ENCODE peak calls at places on chromosomes 2 and 18, in seven cellular contexts. Q is PC-3; A is CD8-positive, alpha-beta T cell; T is WERI-Rb-1; P is pancreas; R is sigmoid colon; G is lung. V is an unnamed sample. For H3K9me3, the result is how much of the 10 kb centered on the place peaks cover.

GRCh38 chr2:67996772-67997527 is 65.9 kb downstream of the C1D start:
- DNase-seq in T (no peak), G (no peak), Q (peak), R (no peak), A (no peak), P (no peak), V (no peak)

GRCh38 chr2:216866515-216867095 is 6.7 kb upstream of the TNP1 start:
- DNase-seq in R (no peak), T (no peak), P (no peak), G (no peak), Q (no peak), A (no peak), V (no peak)

GRCh38 chr2:74708883-74709282 is 54.8 kb downstream of the SEMA4F start:
- DNase-seq in T (no peak), R (no peak), P (no peak), A (no peak), Q (peak), G (peak), V (no peak)

GRCh38 chr2:11996618-11997017 is 250.2 kb downstream of the LPIN1 start:
- DNase-seq in R (no peak), A (no peak), T (no peak), P (no peak), Q (peak), G (no peak), V (no peak)

GRCh38 chr2:46814160-46814559 is 101.4 kb downstream of the MCFD2 start:
- DNase-seq in T (no peak), Q (no peak), G (peak), R (peak), A (peak), P (peak), V (peak)

GRCh38 chr2:104844813-104845551 is 8.9 kb upstream of the POU3F3 start:
- DNase-seq in P (no peak), R (no peak), T (no peak), Q (no peak), A (no peak), G (no peak), V (no peak)

GRCh38 chr2:101899871-101900270 is 91.9 kb upstream of the IL1R2 start:
- DNase-seq in R (no peak), Q (peak), P (no peak), G (no peak), A (no peak), T (no peak), V (no peak)

GRCh38 chr2:39411186-39411944 is 25.7 kb downstream of the MAP4K3 start:
- DNase-seq in T (no peak), A (no peak), P (no peak), G (no peak), Q (peak), R (no peak), V (no peak)

GRCh38 chr2:48600917-48601316 is 16.7 kb upstream of the GTF2A1L start:
- DNase-seq in R (no peak), Q (peak), T (no peak), P (no peak), G (no peak), A (no peak), V (no peak)

GRCh38 chr2:232637832-232638231 is 4.4 kb downstream of the EFHD1 start:
- DNase-seq in A (no peak), Q (no peak), R (no peak), T (no peak), P (no peak), G (no peak), V (no peak)

GRCh38 chr18:9233771-9234440 is 97.3 kb downstream of the ANKRD12 start:
- DNase-seq in R (no peak), T (no peak), P (no peak), G (no peak), Q (no peak), A (no peak), V (no peak)

GRCh38 chr2:230680463-230681195 is 32.0 kb upstream of the CAB39 start:
- DNase-seq in G (no peak), R (no peak), A (no peak), P (no peak), T (no peak), Q (peak), V (no peak)

GRCh38 chr2:234858134-234858533 is 93.7 kb upstream of the SH3BP4 start:
- DNase-seq in T (no peak), A (no peak), P (no peak), G (no peak), Q (no peak), R (no peak), V (no peak)

GRCh38 chr18:6994053-6994452 is 123.5 kb downstream of the LAMA1 start:
- DNase-seq in P (no peak), G (no peak), R (no peak), Q (no peak), T (peak), A (no peak), V (no peak)

GRCh38 chr2:225600444-225600843 is 200.9 kb downstream of the NYAP2 start:
- DNase-seq in A (no peak), P (no peak), T (no peak), R (no peak), G (no peak), Q (no peak), V (no peak)

GRCh38 chr2:60484080-60484737 is 69.2 kb downstream of the BCL11A start:
- DNase-seq in A (no peak), Q (no peak), R (no peak), T (no peak), G (no peak), P (no peak), V (peak)

GRCh38 chr18:46623541-46623940 is 33.5 kb downstream of the LOXHD1 start:
- DNase-seq in R (no peak), P (no peak), A (peak), T (no peak), G (peak), Q (no peak), V (no peak)

GRCh38 chr2:172454404-172455120 is 27.2 kb downstream of the ITGA6 start:
- DNase-seq in Q (no peak), P (no peak), T (no peak), A (no peak), G (no peak), R (no peak), V (no peak)

GRCh38 chr18:55320399-55321255 is 267.4 kb downstream of the TCF4 start:
- DNase-seq in G (no peak), R (no peak), P (no peak), Q (no peak), T (no peak), A (no peak), V (no peak)

GRCh38 chr2:130372833-130373807 is 17.3 kb downstream of the PTPN18 start:
- DNase-seq in G (no peak), T (peak), Q (no peak), P (no peak), R (peak), A (no peak), V (no peak)

GRCh38 chr2:234951386-234952269 is at the start of gene SH3BP4:
- DNase-seq in R (peak), G (peak), Q (peak), P (peak), A (no peak), T (peak), V (peak)

GRCh38 chr2:148687543-148687942 is 43.0 kb downstream of the EPC2 start:
- DNase-seq in Q (no peak), A (no peak), T (no peak), P (no peak), G (no peak), R (no peak), V (no peak)

GRCh38 chr2:203612246-203612645 is 77.1 kb upstream of the RAPH1 start:
- DNase-seq in P (no peak), G (no peak), Q (no peak), A (no peak), R (no peak), T (no peak), V (no peak)

GRCh38 chr2:240387669-240388358 is 47.6 kb upstream of the GPC1 start:
- DNase-seq in Q (peak), G (peak), A (no peak), P (peak), R (peak), T (no peak), V (peak)

GRCh38 chr2:167215595-167215994 is 327.3 kb downstream of the XIRP2 start:
- DNase-seq in P (peak), G (no peak), R (no peak), T (no peak), A (no peak), Q (no peak), V (no peak)

GRCh38 chr2:31227711-31228125 is 6.2 kb upstream of the EHD3 start:
- DNase-seq in A (peak), Q (peak), G (no peak), P (no peak), R (no peak), T (no peak), V (no peak)

GRCh38 chr2:25482341-25482740 is 140.6 kb upstream of the DNMT3A start:
- DNase-seq in T (no peak), A (no peak), P (no peak), Q (no peak), R (no peak), G (no peak), V (no peak)

GRCh38 chr18:70322928-70323327 is 34.1 kb downstream of the SOCS6 start:
- DNase-seq in R (no peak), T (no peak), Q (peak), A (no peak), G (no peak), P (no peak), V (no peak)

GRCh38 chr2:1754461-1755170 is 10.3 kb upstream of the PXDN start:
- DNase-seq in T (no peak), Q (no peak), A (peak), P (no peak), G (no peak), R (no peak), V (no peak)

GRCh38 chr2:205967391-205968075 is 118.4 kb downstream of the INO80D start:
- DNase-seq in P (no peak), R (no peak), Q (no peak), A (no peak), G (no peak), T (no peak), V (no peak)

GRCh38 chr2:66269166-66269565 is 165.8 kb upstream of the MEIS1 start:
- DNase-seq in T (no peak), R (no peak), P (no peak), Q (no peak), A (no peak), G (no peak), V (no peak)

GRCh38 chr2:86510436-86510933 is 52.8 kb downstream of the CHMP3 start:
- DNase-seq in P (no peak), T (no peak), G (no peak), R (no peak), Q (no peak), A (no peak), V (no peak)

GRCh38 chr2:118527571-118527970 is 319.9 kb downstream of the EN1 start:
- DNase-seq in T (no peak), Q (peak), A (no peak), G (no peak), P (no peak), R (no peak), V (no peak)

GRCh38 chr2:213162515-213163118 is 11.2 kb upstream of the IKZF2 start:
- DNase-seq in Q (no peak), G (no peak), P (no peak), R (no peak), A (no peak), T (no peak), V (no peak)

GRCh38 chr2:215760526-215760925 is 252.8 kb downstream of the MREG start:
- DNase-seq in A (no peak), Q (peak), T (no peak), P (no peak), R (no peak), G (no peak), V (no peak)

GRCh38 chr2:21438949-21439348 is 315.2 kb downstream of the TDRD15 start:
- DNase-seq in Q (peak), P (no peak), G (no peak), A (no peak), R (no peak), T (no peak), V (no peak)

GRCh38 chr2:69164379-69164778 is 151.4 kb downstream of the ANTXR1 start:
- DNase-seq in R (no peak), G (no peak), A (no peak), P (no peak), Q (no peak), T (peak), V (no peak)

GRCh38 chr2:217204358-217204757 is 344.5 kb upstream of the TNP1 start:
- DNase-seq in R (no peak), A (no peak), G (no peak), T (no peak), Q (peak), P (no peak), V (no peak)

GRCh38 chr18:58618822-58619553 is 9.9 kb downstream of the ALPK2 start:
- DNase-seq in Q (no peak), P (no peak), T (peak), A (no peak), G (no peak), R (no peak), V (no peak)
- TF ChIP-seq CTCF in Q (no peak), P (no peak), T (no peak), A (no peak), G (no peak), R (no peak), V (no peak)

GRCh38 chr2:44931177-44931795 is 10.2 kb upstream of the SIX3 start:
- DNase-seq in Q (no peak), T (no peak), A (no peak), P (no peak), R (no peak), G (no peak), V (no peak)
- H3K9me3 ChIP-seq in Q (under half), T (under half), A (under half), P (under half), R (under half), G (under half), V (under half)

GRCh38 chr2:159758686-159759085 is 39.3 kb downstream of the CD302 start:
- DNase-seq in R (no peak), Q (no peak), A (no peak), P (no peak), T (no peak), G (no peak), V (no peak)

GRCh38 chr2:159753797-159754196 is 41.5 kb downstream of the MARCHF7 start:
- DNase-seq in R (no peak), Q (no peak), P (no peak), A (no peak), T (no peak), G (no peak), V (no peak)

GRCh38 chr2:159758239-159758638 is 39.8 kb downstream of the CD302 start:
- DNase-seq in P (no peak), Q (no peak), A (no peak), T (no peak), G (no peak), R (no peak), V (no peak)

GRCh38 chr2:159755014-159755413 is 42.7 kb downstream of the MARCHF7 start:
- DNase-seq in T (no peak), P (no peak), A (no peak), G (no peak), R (no peak), Q (no peak), V (no peak)

GRCh38 chr2:159755788-159756187 is 42.2 kb downstream of the CD302 start:
- DNase-seq in Q (peak), R (no peak), A (no peak), P (no peak), G (no peak), T (no peak), V (no peak)
- TF ChIP-seq CTCF in Q (peak), R (no peak), A (no peak), P (no peak), G (no peak), T (peak), V (no peak)

GRCh38 chr18:73110307-73110706 is 242.5 kb upstream of the NETO1 start:
- DNase-seq in T (no peak), P (no peak), G (no peak), R (no peak), Q (no peak), A (no peak), V (no peak)
- H3K9me3 ChIP-seq in T (under half), P (under half), G (under half), R (under half), Q (under half), A (under half), V (under half)

GRCh38 chr18:29191263-29191662 is 1014.3 kb upstream of the CDH2 start:
- DNase-seq in A (no peak), G (no peak), Q (peak), P (no peak), T (peak), R (no peak), V (no peak)
- TF ChIP-seq CTCF in A (no peak), G (no peak), Q (peak), P (no peak), T (peak), R (no peak), V (no peak)

DNA sequence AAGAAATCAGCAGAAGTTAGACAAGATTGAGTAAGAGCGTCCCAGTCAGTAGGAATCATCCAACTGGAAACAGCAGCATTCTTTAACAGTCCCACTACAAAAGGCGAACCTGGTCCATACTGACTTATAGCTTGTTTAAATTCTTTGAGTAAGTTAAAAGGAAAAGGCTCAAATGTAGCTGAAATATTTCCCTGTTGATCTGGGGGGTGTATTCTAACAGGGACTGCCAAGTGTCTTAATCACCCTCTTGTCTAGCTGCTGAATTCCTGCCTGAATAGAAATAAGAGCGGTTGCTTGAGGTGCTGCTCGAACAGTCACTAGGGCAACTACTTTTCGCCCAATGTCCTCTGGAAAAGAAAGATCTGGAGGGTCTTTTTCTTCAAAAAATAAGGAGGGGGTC is 56.4 kb upstream of the FMNL2 start:
- DNase-seq in Q (no peak), P (no peak), T (no peak), R (no peak), A (no peak), G (no peak), V (no peak)
- H3K9me3 ChIP-seq in Q (under half), P (under half), T (under half), R (under half), A (under half), G (under half), V (under half)

DNA sequence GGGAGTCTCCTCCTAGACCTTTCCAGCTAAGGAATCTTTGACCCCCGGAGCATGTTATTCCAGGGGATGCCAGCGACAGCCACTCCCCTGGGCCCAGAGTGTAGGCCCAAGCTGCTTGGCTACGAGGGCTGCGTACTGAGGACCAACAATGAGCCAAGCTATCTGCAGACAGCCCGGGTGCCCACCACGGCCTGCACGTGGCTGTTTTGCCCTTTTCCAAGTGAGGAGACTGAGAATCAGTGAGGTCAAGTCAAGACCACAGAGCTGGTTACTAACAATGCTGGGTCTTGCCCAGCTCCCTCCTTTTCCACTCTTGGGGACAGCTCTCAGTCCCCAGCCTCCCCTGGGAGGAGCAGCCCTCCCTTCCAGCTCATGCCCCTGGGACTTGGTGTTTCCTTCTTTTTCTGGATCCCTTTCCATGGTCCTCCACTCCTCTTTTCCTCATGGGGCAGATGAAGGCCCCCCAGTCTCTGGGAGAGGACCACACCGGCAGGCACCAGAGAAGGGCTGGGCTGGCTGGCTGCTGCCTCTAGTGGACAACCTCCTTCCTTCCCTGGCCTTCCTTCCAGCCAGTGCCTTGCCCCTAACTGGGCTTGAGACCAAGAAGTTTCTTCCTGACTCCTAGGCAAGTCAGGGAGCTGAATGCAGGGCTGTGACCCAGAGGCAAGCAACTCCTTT is 550 bp upstream of the MALL start:
- DNase-seq in P (no peak), G (peak), A (no peak), R (no peak), T (peak), Q (peak), V (peak)
- TF ChIP-seq CTCF in P (peak), G (peak), A (no peak), R (no peak), T (peak), Q (peak), V (peak)

V was measured in heart right ventricle.